ENCODE peak calls at places on chromosomes 16 and 17, in six cellular contexts. A is cardiac fibroblast; N is esophagus squamous epithelium; M is HTR-8/SVneo; W is Caco-2; X is activated naive CD4-positive, alpha-beta T cell treated with anti-CD3 and anti-CD28 coated beads, Interleukin-2, amount 50 U/mL, for 72 hours. Z is an unnamed sample.

GRCh38 chr17:43951750-43952149 is 2.0 kb downstream of the PYY start:
- DNase-seq in A (no peak), N (no peak), M (no peak), W (no peak), X (no peak), Z (no peak)

GRCh38 chr17:66301418-66301863 is 972 bp upstream of the PRKCA start:
- DNase-seq in A (no peak), N (no peak), M (no peak), W (no peak), X (no peak), Z (no peak)

GRCh38 chr17:3683054-3683511 is 12.9 kb downstream of the P2RX5 start:
- DNase-seq in A (peak), N (no peak), M (peak), W (no peak), X (peak), Z (no peak)

GRCh38 chr16:68475071-68475470 is 26.8 kb upstream of the SMPD3 start:
- DNase-seq in A (no peak), N (no peak), M (no peak), W (no peak), X (no peak), Z (no peak)

GRCh38 chr17:51435641-51436091 is 175.3 kb downstream of the UTP18 start:
- DNase-seq in A (peak), N (no peak), M (peak), W (peak), X (no peak), Z (peak)

GRCh38 chr17:70767102-70767701 is 597.9 kb downstream of the KCNJ2 start:
- DNase-seq in A (peak), N (no peak), M (peak), W (no peak), X (no peak), Z (peak)

GRCh38 chr16:14151256-14152030 is 80.3 kb downstream of the MRTFB start:
- DNase-seq in A (peak), N (no peak), M (no peak), W (no peak), X (no peak), Z (no peak)

GRCh38 chr16:85955566-85955965 is 56.6 kb downstream of the IRF8 start:
- DNase-seq in A (no peak), N (no peak), M (no peak), W (no peak), X (no peak), Z (no peak)

GRCh38 chr16:19657831-19658230 is 60.2 kb downstream of the KNOP1 start:
- DNase-seq in A (no peak), N (no peak), M (no peak), W (no peak), X (no peak), Z (no peak)

GRCh38 chr17:80082403-80083135 is 18.8 kb upstream of the GAA start:
- DNase-seq in A (peak), N (no peak), M (peak), W (peak), X (peak), Z (peak)

GRCh38 chr17:74467221-74467951 is 952 bp downstream of the CD300A start:
- DNase-seq in A (no peak), N (peak), M (no peak), W (no peak), X (no peak), Z (no peak)

GRCh38 chr16:85372627-85373372 is 240.3 kb upstream of the GSE1 start:
- DNase-seq in A (peak), N (no peak), M (peak), W (no peak), X (peak), Z (no peak)

GRCh38 chr17:64628641-64629040 is 33.5 kb downstream of the SMURF2 start:
- DNase-seq in A (no peak), N (no peak), M (no peak), W (no peak), X (peak), Z (no peak)

GRCh38 chr17:77499699-77500435 is 359.1 kb downstream of the SEC14L1 start:
- DNase-seq in A (no peak), N (no peak), M (no peak), W (no peak), X (no peak), Z (no peak)

GRCh38 chr16:17460890-17461289 is 9.9 kb downstream of the XYLT1 start:
- DNase-seq in A (no peak), N (no peak), M (no peak), W (no peak), X (no peak), Z (no peak)

GRCh38 chr17:50593321-50593720 is 32.8 kb downstream of the CACNA1G start:
- DNase-seq in A (no peak), N (no peak), M (no peak), W (peak), X (no peak), Z (peak)

GRCh38 chr17:17070931-17071330 is 28.7 kb downstream of the MPRIP start:
- DNase-seq in A (no peak), N (no peak), M (no peak), W (no peak), X (no peak), Z (no peak)

GRCh38 chr17:57880086-57880456 is 30.2 kb upstream of the MRPS23 start:
- DNase-seq in A (no peak), N (no peak), M (no peak), W (no peak), X (peak), Z (no peak)

GRCh38 chr17:47957591-47958490 is at the start of gene PRR15L:
- DNase-seq in A (no peak), N (no peak), M (no peak), W (peak), X (no peak), Z (peak)

GRCh38 chr16:22189473-22190168 is 16.5 kb upstream of the EEF2K start:
- DNase-seq in A (peak), N (peak), M (no peak), W (no peak), X (peak), Z (peak)

GRCh38 chr17:40110457-40110856 is 10.1 kb upstream of the NR1D1 start:
- DNase-seq in A (no peak), N (no peak), M (no peak), W (no peak), X (no peak), Z (no peak)

GRCh38 chr16:58515871-58516767 is 802 bp downstream of the SETD6 start:
- DNase-seq in A (no peak), N (no peak), M (no peak), W (peak), X (peak), Z (no peak)

GRCh38 chr16:842061-842476 is 41.5 kb upstream of the GNG13 start:
- DNase-seq in A (peak), N (no peak), M (no peak), W (no peak), X (no peak), Z (no peak)

GRCh38 chr17:49715717-49716279 is 8.0 kb upstream of the SLC35B1 start:
- DNase-seq in A (no peak), N (no peak), M (no peak), W (no peak), X (no peak), Z (no peak)

Z was measured in NCI-H2029.